ENCODE peak calls at places on chromosome 13, in seven cellular contexts. F is sigmoid colon; Y is AG10803; Z is CD8-positive, alpha-beta T cell; P is kidney; M is H9; L is body of pancreas. W is an unnamed sample.

GRCh38 chr13:47747901-47748300 is 253.2 kb downstream of the SUCLA2 start:
- DNase-seq in Z (no peak), L (no peak), Y (no peak), M (peak; percentile 31), P (no peak), F (no peak), W (no peak)

GRCh38 chr13:102597029-102598015 is 536 bp downstream of the TPP2 start:
- DNase-seq in L (peak; percentile 14), M (no peak), P (peak; percentile 83), F (peak; percentile 68), Y (peak; percentile 20), Z (peak; percentile 58), W (no peak)

GRCh38 chr13:80337706-80338105 is 3.2 kb downstream of the SPRY2 start:
- DNase-seq in Y (no peak), L (no peak), P (no peak), F (no peak), M (no peak), Z (no peak), W (no peak)

GRCh38 chr13:99496322-99497142 is 4.7 kb upstream of the TM9SF2 start:
- DNase-seq in L (peak; percentile 32), P (peak; percentile 66), F (peak; percentile 84), M (peak; percentile 49), Z (peak; percentile 68), Y (peak; percentile 91), W (no peak)

GRCh38 chr13:97753942-97754670 is 199.4 kb upstream of the IPO5 start:
- DNase-seq in F (no peak), P (no peak), M (peak; percentile 53), L (no peak), Z (no peak), Y (no peak), W (no peak)

GRCh38 chr13:51733656-51734334 is 70.2 kb downstream of the DHRS12 start:
- DNase-seq in Z (no peak), L (peak; percentile 45), F (no peak), M (no peak), P (no peak), Y (no peak), W (no peak)

GRCh38 chr13:51765142-51765515 is 38.8 kb downstream of the DHRS12 start:
- DNase-seq in P (no peak), L (no peak), Z (no peak), M (no peak), Y (peak; percentile 30), F (no peak), W (no peak)

GRCh38 chr13:42395066-42395821 is 123.3 kb downstream of the AKAP11 start:
- DNase-seq in Y (no peak), M (no peak), P (no peak), L (no peak), F (no peak), Z (peak; percentile 49), W (no peak)

GRCh38 chr13:33394294-33394932 is 108.9 kb upstream of the STARD13 start:
- DNase-seq in Z (no peak), M (no peak), F (no peak), L (no peak), Y (no peak), P (no peak), W (no peak)

GRCh38 chr13:33388254-33388998 is 102.9 kb upstream of the STARD13 start:
- DNase-seq in Z (no peak), P (no peak), L (no peak), F (no peak), M (no peak), Y (peak; percentile 4), W (no peak)

DNA sequence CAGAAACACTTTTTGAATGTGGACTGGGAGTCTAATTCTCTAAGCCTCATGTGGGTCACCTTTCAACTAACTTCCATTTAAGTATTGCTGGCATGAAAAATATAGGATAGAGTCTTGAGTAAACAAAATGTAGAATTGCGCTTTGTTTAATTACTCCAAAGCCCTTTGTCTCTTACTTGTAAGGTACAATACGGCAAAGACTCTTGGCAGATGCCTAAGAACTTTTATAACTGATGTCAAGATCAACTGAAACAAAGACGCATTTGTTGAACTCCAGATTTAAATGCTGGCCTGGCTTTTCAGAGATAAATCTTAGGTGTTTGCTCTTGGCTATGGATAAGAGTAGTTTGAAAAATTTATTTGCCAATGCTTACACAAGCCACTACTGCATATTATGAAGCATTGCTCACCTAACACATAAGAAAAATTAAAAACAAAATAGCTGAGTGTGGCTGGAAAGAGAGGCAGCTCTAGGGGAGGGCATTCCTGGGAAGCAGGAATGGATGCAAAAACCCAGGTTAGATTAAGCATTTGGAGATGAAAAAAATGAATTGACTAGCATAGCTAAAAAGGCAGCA is 107.3 kb upstream of the STARD13 start:
- DNase-seq in P (no peak), L (no peak), M (no peak), Y (no peak), Z (no peak), F (no peak), W (no peak)
- TF ChIP-seq CTCF in P (no peak), L (no peak), M (no peak), Y (no peak), Z (no peak), F (no peak), W (no peak)

GRCh38 chr13:24459234-24459633 is 53.3 kb downstream of the PARP4 start:
- DNase-seq in P (no peak), M (no peak), F (no peak), Y (peak; percentile 78), L (no peak), Z (no peak), W (no peak)

GRCh38 chr13:24452044-24452443 is 60.5 kb downstream of the PARP4 start:
- DNase-seq in M (no peak), F (no peak), Y (no peak), Z (no peak), P (peak; percentile 87), L (no peak), W (no peak)

GRCh38 chr13:24456396-24456795 is 56.2 kb downstream of the PARP4 start:
- DNase-seq in Z (no peak), L (no peak), P (no peak), F (no peak), M (no peak), Y (no peak), W (no peak)

GRCh38 chr13:24458736-24459135 is 53.8 kb downstream of the PARP4 start:
- DNase-seq in L (no peak), M (no peak), Z (no peak), Y (no peak), F (no peak), P (no peak), W (no peak)

DNA sequence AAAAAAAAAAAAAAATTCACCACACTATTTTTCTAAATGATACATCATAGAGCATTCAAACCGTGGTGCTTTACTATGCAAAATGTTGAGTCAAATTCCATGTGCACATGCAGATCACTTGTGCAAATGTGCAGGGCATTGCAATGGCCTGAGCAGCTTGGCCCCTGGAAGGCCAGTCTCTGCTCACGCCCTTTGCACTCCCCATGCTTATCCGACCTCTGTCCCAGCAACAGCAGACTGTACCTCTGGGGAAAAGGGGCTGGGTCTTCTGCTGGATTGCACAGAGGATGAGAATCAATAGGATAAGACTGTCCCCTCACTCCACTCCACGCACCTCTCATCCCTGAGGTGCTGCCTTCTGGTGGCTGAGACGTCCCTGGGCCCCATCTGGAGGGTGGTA is 58.5 kb downstream of the PARP4 start:
- DNase-seq in M (no peak), Z (no peak), P (no peak), Y (no peak), F (no peak), L (no peak), W (no peak)
- TF ChIP-seq CTCF in M (no peak), Z (no peak), P (no peak), Y (no peak), F (no peak), L (no peak), W (no peak)

DNA sequence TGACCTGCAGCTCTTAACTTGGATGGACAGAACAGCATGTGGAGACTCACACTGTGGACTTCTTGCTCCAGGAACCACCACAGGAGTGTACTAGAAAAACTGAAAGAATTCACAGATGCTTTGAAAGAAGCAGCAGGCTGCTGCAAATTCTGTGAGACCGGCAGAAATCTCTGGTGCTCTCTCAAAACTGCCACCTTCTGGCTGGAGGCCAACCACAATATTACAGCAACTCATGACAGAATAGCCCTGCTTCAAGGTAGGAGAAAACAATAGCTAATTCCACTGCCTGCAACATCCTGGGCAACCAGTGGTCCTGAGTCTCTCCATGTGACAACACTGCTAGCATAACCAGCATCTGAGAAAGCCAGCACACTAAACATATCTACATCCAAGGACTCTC is 26.9 kb downstream of the CDK8 start:
- DNase-seq in F (no peak), P (no peak), L (peak; percentile 20), Y (no peak), M (no peak), Z (no peak), W (no peak)
- TF ChIP-seq CTCF in F (no peak), P (no peak), L (no peak), Y (no peak), M (peak; percentile 45), Z (no peak), W (no peak)

DNA sequence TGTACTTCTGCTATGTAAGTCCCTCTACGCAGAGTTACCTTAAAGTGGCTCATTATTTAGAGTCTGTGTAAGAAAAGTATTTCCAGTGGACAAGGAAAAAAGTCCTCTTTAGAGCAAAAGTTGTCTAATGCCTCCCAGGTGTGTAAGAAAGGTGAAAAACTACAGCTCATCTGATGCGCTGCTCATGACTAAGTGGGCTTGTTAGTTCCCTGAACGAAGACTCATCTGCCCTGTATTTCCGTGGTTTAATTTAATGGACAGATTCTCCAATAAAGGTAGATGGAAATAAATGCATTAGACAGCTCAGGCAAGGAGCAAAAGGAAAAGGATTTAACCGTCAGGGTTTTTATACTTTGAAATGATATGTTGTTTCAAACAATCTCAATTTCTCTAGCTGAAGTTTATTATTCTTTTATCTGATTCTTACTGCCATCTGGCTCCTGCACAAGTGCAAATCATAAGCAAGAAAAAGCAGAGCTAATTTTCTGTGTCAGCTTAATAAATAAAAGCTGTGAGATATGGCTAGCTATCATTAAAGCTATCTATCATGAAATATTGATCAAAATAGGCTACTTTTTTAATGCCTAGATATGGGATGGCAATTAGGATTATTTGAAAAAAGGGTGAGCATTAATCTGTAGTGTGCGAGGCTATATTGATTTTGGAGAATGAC is 73.7 kb upstream of the PCDH9 start:
- DNase-seq in Y (no peak), Z (no peak), M (no peak), F (no peak), L (no peak), P (no peak), W (no peak)
- TF ChIP-seq CTCF in Y (no peak), Z (no peak), M (no peak), F (no peak), L (no peak), P (no peak), W (no peak)